ENCODE peak calls at places on chromosomes 6 and 20, in nine cellular contexts. C, B, J, M, N, G, F, O and P are unnamed samples.

GRCh38 chr6:54747955-54748354 is 98.6 kb upstream of the FAM83B start:
- DNase-seq in C (no peak), B (no peak), J (no peak), M (no peak), N (no peak), G (no peak), F (no peak), O (no peak), P (no peak)

GRCh38 chr20:47535088-47535487 is 33.4 kb downstream of the NCOA3 start:
- DNase-seq in C (no peak), B (no peak), J (no peak), M (no peak), N (peak), G (no peak), F (peak), O (peak), P (no peak)

GRCh38 chr6:41419385-41419784 is 84.0 kb downstream of the NCR2 start:
- DNase-seq in C (no peak), B (no peak), J (no peak), M (no peak), N (no peak), G (no peak), F (no peak), O (no peak), P (no peak)

GRCh38 chr6:137723273-137724017 is 143.6 kb upstream of the TNFAIP3 start:
- DNase-seq in C (no peak), B (no peak), J (no peak), M (no peak), N (no peak), G (no peak), F (no peak), O (no peak), P (no peak)

GRCh38 chr6:54595844-54596243 is 250.7 kb upstream of the FAM83B start:
- DNase-seq in C (no peak), B (no peak), J (peak), M (no peak), N (no peak), G (no peak), F (no peak), O (no peak), P (no peak)

GRCh38 chr20:58839991-58840747 is 10.5 kb downstream of the GNAS-AS1 start:
- DNase-seq in C (no peak), B (no peak), J (no peak), M (no peak), N (no peak), G (no peak), F (no peak), O (no peak), P (no peak)

GRCh38 chr6:28212510-28213212 is 12.4 kb upstream of the ZSCAN9 start:
- DNase-seq in C (no peak), B (no peak), J (peak), M (peak), N (peak), G (no peak), F (peak), O (peak), P (no peak)

GRCh38 chr6:28587746-28588075 is 62.0 kb downstream of the GPX5 start:
- DNase-seq in C (no peak), B (no peak), J (no peak), M (no peak), N (no peak), G (no peak), F (no peak), O (no peak), P (no peak)

GRCh38 chr6:105593805-105594231 is 190.9 kb upstream of the PREP start:
- DNase-seq in C (no peak), B (no peak), J (peak), M (no peak), N (no peak), G (no peak), F (no peak), O (no peak), P (no peak)

GRCh38 chr20:7723284-7723683 is 217.0 kb downstream of the HAO1 start:
- DNase-seq in C (no peak), B (no peak), J (peak), M (no peak), N (no peak), G (no peak), F (no peak), O (no peak), P (no peak)

GRCh38 chr6:20978176-20978614 is 443.9 kb downstream of the CDKAL1 start:
- DNase-seq in C (no peak), B (no peak), J (peak), M (no peak), N (peak), G (no peak), F (no peak), O (no peak), P (no peak)

GRCh38 chr20:41175201-41175651 is 37.9 kb downstream of the PLCG1 start:
- DNase-seq in C (no peak), B (peak), J (no peak), M (no peak), N (no peak), G (no peak), F (no peak), O (no peak), P (peak)

GRCh38 chr6:72857791-72858190 is 235.9 kb downstream of the KCNQ5 start:
- DNase-seq in C (no peak), B (no peak), J (peak), M (no peak), N (no peak), G (no peak), F (no peak), O (no peak), P (no peak)

GRCh38 chr20:51454250-51454865 is 88.2 kb downstream of the NFATC2 start:
- DNase-seq in C (no peak), B (no peak), J (no peak), M (no peak), N (no peak), G (peak), F (no peak), O (no peak), P (no peak)

GRCh38 chr6:110217255-110217654 is 37.0 kb downstream of the CDC40 start:
- DNase-seq in C (no peak), B (no peak), J (no peak), M (no peak), N (no peak), G (no peak), F (no peak), O (no peak), P (no peak)

GRCh38 chr20:33725607-33726264 is 5.6 kb upstream of the PXMP4 start:
- DNase-seq in C (no peak), B (no peak), J (no peak), M (no peak), N (no peak), G (no peak), F (no peak), O (no peak), P (no peak)

GRCh38 chr6:72826744-72827438 is 205.0 kb downstream of the KCNQ5 start:
- DNase-seq in C (no peak), B (no peak), J (peak), M (no peak), N (no peak), G (no peak), F (no peak), O (no peak), P (no peak)

GRCh38 chr6:152087701-152088100 is 280.2 kb downstream of the ESR1 start:
- DNase-seq in C (no peak), B (no peak), J (peak), M (no peak), N (no peak), G (no peak), F (no peak), O (no peak), P (no peak)

GRCh38 chr6:144415835-144416237 is 130.7 kb downstream of the UTRN start:
- DNase-seq in C (no peak), B (no peak), J (peak), M (peak), N (no peak), G (no peak), F (no peak), O (no peak), P (no peak)

GRCh38 chr20:62652051-62652893 is 10.0 kb downstream of the SLCO4A1 start:
- DNase-seq in C (peak), B (peak), J (peak), M (peak), N (peak), G (peak), F (peak), O (no peak), P (peak)

GRCh38 chr6:159217595-159218275 is 48.5 kb downstream of the FNDC1 start:
- DNase-seq in C (no peak), B (no peak), J (peak), M (peak), N (peak), G (no peak), F (peak), O (peak), P (no peak)

GRCh38 chr20:23446505-23446904 is 6.2 kb downstream of the CST11 start:
- DNase-seq in C (peak), B (no peak), J (peak), M (no peak), N (peak), G (peak), F (peak), O (peak), P (no peak)

GRCh38 chr6:107244082-107244741 is 128.9 kb upstream of the BEND3 start:
- DNase-seq in C (no peak), B (no peak), J (no peak), M (no peak), N (peak), G (no peak), F (no peak), O (no peak), P (no peak)

GRCh38 chr6:110255356-110255755 is 75.1 kb downstream of the CDC40 start:
- DNase-seq in C (no peak), B (no peak), J (peak), M (peak), N (peak), G (no peak), F (peak), O (peak), P (no peak)

GRCh38 chr6:145271601-145272000 is 463.7 kb downstream of the EPM2A start:
- DNase-seq in C (no peak), B (no peak), J (no peak), M (no peak), N (no peak), G (no peak), F (no peak), O (no peak), P (no peak)

GRCh38 chr6:169292340-169293124 is 38.9 kb upstream of the THBS2 start:
- DNase-seq in C (peak), B (no peak), J (peak), M (peak), N (no peak), G (no peak), F (no peak), O (peak), P (no peak)

DNA sequence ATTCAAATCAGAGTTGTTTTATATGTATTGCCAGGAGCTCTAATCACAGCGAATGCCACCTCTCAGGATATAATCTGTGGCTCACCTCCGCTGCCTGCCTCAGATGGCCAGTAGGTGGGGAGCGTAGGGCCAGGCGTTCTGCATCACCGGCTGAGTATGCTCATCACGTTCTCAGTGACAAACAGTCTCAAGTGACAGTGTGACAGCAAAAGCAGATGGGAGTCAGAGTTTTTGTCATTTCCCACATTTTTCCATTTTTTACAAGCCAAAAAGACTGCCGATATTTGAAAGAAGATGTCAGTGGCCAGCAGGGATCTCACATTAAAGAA is 208.7 kb downstream of the ALDH8A1 start:
- DNase-seq in C (no peak), B (no peak), J (no peak), M (no peak), N (peak), G (no peak), F (peak), O (no peak), P (no peak)
- TF ChIP-seq CTCF in C (peak), B (no peak), J (no peak), M (no peak), N (peak), G (no peak), F (no peak), O (no peak), P (no peak)

GRCh38 chr6:126339796-126340750 is at the start of gene CENPW:
- DNase-seq in C (peak), B (peak), J (peak), M (peak), N (peak), G (peak), F (peak), O (peak), P (peak)
- TF ChIP-seq CTCF in C (no peak), B (no peak), J (no peak), M (no peak), N (peak), G (no peak), F (no peak), O (no peak), P (no peak)

DNA sequence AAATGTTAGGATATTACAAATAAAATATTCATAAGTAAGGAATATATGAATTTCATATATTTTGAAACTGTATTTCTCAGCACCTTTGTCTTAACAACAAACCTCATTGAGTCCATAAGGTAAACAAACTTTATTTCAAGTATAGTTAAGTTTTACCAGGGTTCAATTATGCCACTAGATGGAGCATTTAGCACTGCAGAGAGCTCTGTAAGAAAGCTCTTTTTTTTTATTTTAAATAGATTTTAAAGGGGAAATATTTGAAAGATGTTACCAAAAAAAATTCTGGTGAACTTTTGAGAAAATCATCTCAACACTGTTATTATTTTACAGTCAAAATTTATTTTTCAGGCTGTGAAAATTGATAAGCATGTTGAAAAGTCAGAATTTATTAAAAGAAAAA is 955.2 kb upstream of the EYS start:
- DNase-seq in C (no peak), B (no peak), J (peak), M (no peak), N (no peak), G (no peak), F (no peak), O (peak), P (no peak)
- TF ChIP-seq CTCF in C (no peak), B (peak), J (peak), M (no peak), N (no peak), G (no peak), F (peak), O (peak), P (no peak)

GRCh38 chr6:2441881-2442475 is 196.6 kb upstream of the GMDS start:
- DNase-seq in C (no peak), B (no peak), J (no peak), M (no peak), N (no peak), G (no peak), F (no peak), O (no peak), P (no peak)
- TF ChIP-seq CTCF in C (no peak), B (no peak), J (no peak), M (no peak), N (no peak), G (no peak), F (no peak), O (no peak), P (no peak)

GRCh38 chr6:32945953-32946352 is 5.1 kb upstream of the HLA-DMB start:
- DNase-seq in C (no peak), B (no peak), J (no peak), M (no peak), N (no peak), G (no peak), F (no peak), O (no peak), P (no peak)

GRCh38 chr6:32950010-32950409 is 2.9 kb downstream of the HLA-DMA start:
- DNase-seq in C (no peak), B (no peak), J (no peak), M (no peak), N (no peak), G (no peak), F (no peak), O (no peak), P (no peak)

GRCh38 chr6:32946893-32947292 is 6.0 kb downstream of the HLA-DMA start:
- DNase-seq in C (no peak), B (no peak), J (no peak), M (no peak), N (no peak), G (no peak), F (no peak), O (no peak), P (no peak)

GRCh38 chr6:32949113-32949512 is 3.8 kb downstream of the HLA-DMA start:
- DNase-seq in C (no peak), B (no peak), J (no peak), M (no peak), N (no peak), G (no peak), F (no peak), O (no peak), P (no peak)

GRCh38 chr6:32947552-32948465 is 5.1 kb downstream of the HLA-DMA start:
- DNase-seq in C (no peak), B (no peak), J (peak), M (peak), N (peak), G (no peak), F (peak), O (peak), P (no peak)
- TF ChIP-seq CTCF in C (peak), B (peak), J (peak), M (peak), N (peak), G (peak), F (no peak), O (peak), P (no peak)